ENCODE peak calls at places on chromosomes 3 and 15, in nine cellular contexts. A, U, V, H, G, W, S, D and Y are unnamed samples.
A peak's percentile ranks its signal among the peaks of the same experiment; 100 is the strongest.

GRCh38 chr3:27415202-27415601 is 46.0 kb upstream of the NEK10 start:
- DNase-seq in A (no peak), U (no peak), V (no peak), H (no peak), G (no peak), W (no peak), S (no peak), D (no peak), Y (no peak)

GRCh38 chr3:38459499-38460048 is 5.9 kb downstream of the ACVR2B start:
- DNase-seq in A (no peak), U (no peak), V (no peak), H (no peak), G (no peak), W (no peak), S (no peak), D (no peak), Y (no peak)

GRCh38 chr15:82048809-82049208 is 3.0 kb upstream of the MEX3B start:
- DNase-seq in A (no peak), U (no peak), V (no peak), H (no peak), G (no peak), W (no peak), S (no peak), D (no peak), Y (no peak)

GRCh38 chr3:35505772-35506171 is 133.6 kb upstream of the ARPP21 start:
- DNase-seq in A (no peak), U (no peak), V (no peak), H (no peak), G (no peak), W (no peak), S (no peak), D (no peak), Y (no peak)

GRCh38 chr3:154954750-154955149 is 125.4 kb upstream of the MME start:
- DNase-seq in A (peak; percentile 37), U (peak; percentile 37), V (no peak), H (no peak), G (peak; percentile 77), W (no peak), S (no peak), D (no peak), Y (no peak)

GRCh38 chr15:44069489-44069888 is 125.6 kb downstream of the FRMD5 start:
- DNase-seq in A (no peak), U (no peak), V (no peak), H (no peak), G (no peak), W (no peak), S (no peak), D (no peak), Y (no peak)

GRCh38 chr3:43872301-43872700 is 181.6 kb downstream of the ABHD5 start:
- DNase-seq in A (peak; percentile 90), U (no peak), V (no peak), H (no peak), G (no peak), W (peak; percentile 67), S (no peak), D (no peak), Y (no peak)

GRCh38 chr3:135982922-135983581 is 17.5 kb downstream of the PPP2R3A start:
- DNase-seq in A (peak; percentile 48), U (no peak), V (no peak), H (no peak), G (no peak), W (no peak), S (no peak), D (no peak), Y (no peak)

GRCh38 chr3:161474139-161474538 is 22.5 kb upstream of the OTOL1 start:
- DNase-seq in A (peak; percentile 11), U (peak; percentile 10), V (no peak), H (no peak), G (peak; percentile 1), W (no peak), S (no peak), D (no peak), Y (no peak)

GRCh38 chr3:100492810-100493140 is 356 bp downstream of the TMEM45A start:
- DNase-seq in A (no peak), U (no peak), V (no peak), H (no peak), G (no peak), W (no peak), S (no peak), D (no peak), Y (no peak)

GRCh38 chr3:58659051-58659675 is 7.4 kb downstream of the FAM3D start:
- DNase-seq in A (peak; percentile 20), U (no peak), V (peak; percentile 63), H (peak; percentile 63), G (no peak), W (no peak), S (no peak), D (no peak), Y (no peak)

GRCh38 chr3:29171583-29171990 is 109.3 kb upstream of the RBMS3 start:
- DNase-seq in A (peak; percentile 44), U (no peak), V (peak; percentile 6), H (no peak), G (peak; percentile 62), W (peak; percentile 46), S (no peak), D (no peak), Y (no peak)

GRCh38 chr3:160810360-160810759 is 54.3 kb downstream of the PPM1L start:
- DNase-seq in A (no peak), U (no peak), V (peak; percentile 19), H (no peak), G (no peak), W (no peak), S (no peak), D (no peak), Y (no peak)

GRCh38 chr3:176916777-176917176 is 280.5 kb downstream of the TBL1XR1 start:
- DNase-seq in A (no peak), U (no peak), V (no peak), H (no peak), G (no peak), W (no peak), S (no peak), D (no peak), Y (no peak)

GRCh38 chr3:101836907-101837598 is 12.3 kb upstream of the NFKBIZ start:
- DNase-seq in A (no peak), U (no peak), V (no peak), H (no peak), G (no peak), W (no peak), S (no peak), D (no peak), Y (no peak)

GRCh38 chr3:186432189-186432588 is 70.2 kb upstream of the DGKG start:
- DNase-seq in A (no peak), U (no peak), V (no peak), H (no peak), G (no peak), W (no peak), S (no peak), D (no peak), Y (no peak)

GRCh38 chr3:193942516-193943055 is 193.4 kb upstream of the HES1 start:
- DNase-seq in A (no peak), U (no peak), V (no peak), H (no peak), G (no peak), W (no peak), S (no peak), D (no peak), Y (no peak)

GRCh38 chr15:40444741-40445140 is 4.0 kb downstream of the BAHD1 start:
- DNase-seq in A (no peak), U (no peak), V (no peak), H (no peak), G (no peak), W (no peak), S (no peak), D (no peak), Y (no peak)

GRCh38 chr3:110243081-110243480 is 828.5 kb upstream of the NECTIN3 start:
- DNase-seq in A (peak; percentile 40), U (no peak), V (no peak), H (no peak), G (no peak), W (no peak), S (no peak), D (no peak), Y (no peak)

GRCh38 chr3:197789309-197789708 is 1.7 kb upstream of the LRCH3 start:
- DNase-seq in A (no peak), U (no peak), V (no peak), H (no peak), G (no peak), W (no peak), S (no peak), D (no peak), Y (no peak)

GRCh38 chr3:134009345-134010000 is 20.3 kb downstream of the SLCO2A1 start:
- DNase-seq in A (peak; percentile 40), U (no peak), V (no peak), H (no peak), G (no peak), W (peak; percentile 74), S (no peak), D (no peak), Y (no peak)

GRCh38 chr15:101458908-101459578 is 30.5 kb downstream of the PCSK6 start:
- DNase-seq in A (no peak), U (no peak), V (peak; percentile 29), H (peak; percentile 73), G (no peak), W (peak; percentile 36), S (no peak), D (peak; percentile 73), Y (no peak)

GRCh38 chr3:9022305-9022985 is 59.2 kb upstream of the RAD18 start:
- DNase-seq in A (no peak), U (no peak), V (no peak), H (peak; percentile 59), G (no peak), W (no peak), S (no peak), D (no peak), Y (no peak)
- H3K27ac ChIP-seq in A (no peak overlapping the region), U (no peak overlapping the region), V (no peak overlapping the region), H (no peak overlapping the region), G (no peak overlapping the region), W (no peak overlapping the region), S (no peak overlapping the region), D (no peak overlapping the region), Y (no peak overlapping the region)

DNA sequence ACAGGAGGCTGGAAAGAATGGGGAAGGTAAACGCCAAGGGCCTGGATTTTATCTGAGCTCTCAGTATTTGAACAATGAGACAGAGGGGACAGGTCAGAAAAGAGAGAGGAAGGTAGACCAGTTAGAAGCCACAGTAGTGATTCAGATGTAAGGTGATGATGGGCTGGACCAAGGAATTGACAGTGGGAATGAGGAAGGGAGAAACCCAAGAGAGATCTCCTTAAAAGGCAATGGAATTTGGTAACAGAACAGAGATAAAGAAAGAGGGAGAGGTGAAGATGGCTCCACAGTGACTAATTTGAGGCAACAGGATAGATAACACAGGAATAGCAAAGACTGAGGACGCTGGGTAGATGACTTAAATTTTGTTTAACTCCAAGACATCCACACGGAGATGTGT is 11.4 kb upstream of the HEG1 start:
- DNase-seq in A (no peak), U (no peak), V (no peak), H (no peak), G (no peak), W (no peak), S (no peak), D (no peak), Y (no peak)
- H3K27ac ChIP-seq in A (no peak overlapping the region), U (no peak overlapping the region), V (no peak overlapping the region), H (peak overlapping the region; percentile 37), G (no peak overlapping the region), W (no peak overlapping the region), S (no peak overlapping the region), D (no peak overlapping the region), Y (no peak overlapping the region)

GRCh38 chr15:77568960-77569646 is 63.6 kb downstream of the LINGO1 start:
- DNase-seq in A (peak; percentile 32), U (no peak), V (no peak), H (peak; percentile 74), G (no peak), W (no peak), S (no peak), D (no peak), Y (peak; percentile 75)
- H3K27ac ChIP-seq in A (no peak overlapping the region), U (no peak overlapping the region), V (no peak overlapping the region), H (peak overlapping the region; percentile 53), G (no peak overlapping the region), W (no peak overlapping the region), S (no peak overlapping the region), D (no peak overlapping the region), Y (no peak overlapping the region)

GRCh38 chr15:50287324-50288116 is 22.0 kb upstream of the HDC start:
- DNase-seq in A (no peak), U (no peak), V (no peak), H (no peak), G (no peak), W (no peak), S (no peak), D (no peak), Y (no peak)
- H3K27ac ChIP-seq in A (no peak overlapping the region), U (no peak overlapping the region), V (no peak overlapping the region), H (no peak overlapping the region), G (no peak overlapping the region), W (no peak overlapping the region), S (no peak overlapping the region), D (no peak overlapping the region), Y (no peak overlapping the region)